ENCODE peak calls at places on chromosome 5, in seven cellular contexts. X is stimulated activated CD8-positive, alpha-beta memory T cell treated with anti-CD3 and anti-CD28 coated beads, Interleukin-15, amount 100 ng/mL, for 48 hours; V is effector CD4-positive, alpha-beta T cell; N is upper lobe of left lung; R is NAMALWA; P is DMS 273 treated with DMSO at 0.1 percent for 48 hours; S is T-helper 1 cell. D is an unnamed sample.

GRCh38 chr5:180522350-180522749 is 28.2 kb downstream of the CNOT6 start:
- DNase-seq in X (no peak), V (no peak), N (no peak), R (no peak), P (no peak), S (no peak), D (no peak)

GRCh38 chr5:2627867-2628266 is 123.6 kb downstream of the IRX2 start:
- DNase-seq in X (no peak), V (no peak), N (no peak), R (no peak), P (no peak), S (no peak), D (no peak)

GRCh38 chr5:103546858-103547257 is 15.7 kb downstream of the NUDT12 start:
- DNase-seq in X (no peak), V (no peak), N (no peak), R (no peak), P (no peak), S (no peak), D (no peak)

GRCh38 chr5:81579525-81579924 is 171.4 kb downstream of the SSBP2 start:
- DNase-seq in X (no peak), V (no peak), N (no peak), R (no peak), P (no peak), S (no peak), D (no peak)

GRCh38 chr5:42143361-42143760 is 218.3 kb downstream of the FBXO4 start:
- DNase-seq in X (no peak), V (no peak), N (no peak), R (no peak), P (no peak), S (no peak), D (no peak)

GRCh38 chr5:68424799-68425537 is 209.4 kb downstream of the PIK3R1 start:
- DNase-seq in X (peak), V (peak), N (no peak), R (no peak), P (no peak), S (no peak), D (no peak)

GRCh38 chr5:14869286-14870164 is 2.1 kb downstream of the ANKH start:
- DNase-seq in X (peak), V (no peak), N (no peak), R (no peak), P (no peak), S (no peak), D (no peak)

GRCh38 chr5:95086932-95087818 is 197.7 kb downstream of the MCTP1 start:
- DNase-seq in X (no peak), V (no peak), N (no peak), R (no peak), P (no peak), S (no peak), D (no peak)

GRCh38 chr5:91032125-91032524 is 351.0 kb downstream of the ARRDC3 start:
- DNase-seq in X (no peak), V (no peak), N (no peak), R (no peak), P (no peak), S (no peak), D (no peak)

GRCh38 chr5:24788829-24789509 is 144.2 kb upstream of the CDH10 start:
- DNase-seq in X (no peak), V (no peak), N (no peak), R (no peak), P (no peak), S (no peak), D (no peak)

GRCh38 chr5:141001466-141001853 is 35.2 kb downstream of the PCDHAC2 start:
- DNase-seq in X (no peak), V (no peak), N (no peak), R (no peak), P (no peak), S (no peak), D (no peak)

GRCh38 chr5:42547146-42547545 is 123.9 kb downstream of the GHR start:
- DNase-seq in X (no peak), V (no peak), N (no peak), R (no peak), P (no peak), S (no peak), D (no peak)

GRCh38 chr5:141647242-141647641 is 4.0 kb downstream of the FCHSD1 start:
- DNase-seq in X (no peak), V (no peak), N (peak), R (no peak), P (no peak), S (no peak), D (no peak)

GRCh38 chr5:96595300-96596090 is 66.7 kb upstream of the CAST start:
- DNase-seq in X (no peak), V (no peak), N (no peak), R (peak), P (no peak), S (no peak), D (no peak)

GRCh38 chr5:59694416-59694815 is 199.1 kb downstream of the PDE4D start:
- DNase-seq in X (no peak), V (no peak), N (no peak), R (no peak), P (no peak), S (no peak), D (no peak)

GRCh38 chr5:138831703-138832102 is 43.4 kb downstream of the LRRTM2 start:
- DNase-seq in X (no peak), V (no peak), N (no peak), R (no peak), P (no peak), S (no peak), D (no peak)

GRCh38 chr5:80711938-80712337 is 57.2 kb upstream of the DHFR start:
- DNase-seq in X (no peak), V (no peak), N (no peak), R (no peak), P (peak), S (no peak), D (peak)

GRCh38 chr5:173238312-173239232 is 3.6 kb upstream of the NKX2-5 start:
- DNase-seq in X (no peak), V (no peak), N (peak), R (no peak), P (no peak), S (no peak), D (no peak)

D was measured in hippocampal formation.